ENCODE peak calls at places on chromosomes 12 and 14, in nine cellular contexts. One of them, this sample, is unnamed.

GRCh38 chr14:27553820-27554219 is 956.0 kb upstream of the NOVA1 start:
- DNase-seq in erythroblast: no peak
- DNase-seq in foreskin fibroblast: no peak
- DNase-seq in fibroblast of mammary gland: peak
- DNase-seq in amygdala: no peak
- DNase-seq in NCI-H1417 treated with DMSO at 0.1 percent for 48 hours: no peak
- DNase-seq in iris pigment epithelial cell: no peak
- DNase-seq in GM10248: no peak
- DNase-seq in AG08395: no peak
- DNase-seq in this sample: no peak

GRCh38 chr12:117412465-117413190 is 51.2 kb upstream of the NOS1 start:
- DNase-seq in iris pigment epithelial cell: no peak
- DNase-seq in GM10248: no peak
- DNase-seq in fibroblast of mammary gland: no peak
- DNase-seq in amygdala: no peak
- DNase-seq in AG08395: no peak
- DNase-seq in NCI-H1417 treated with DMSO at 0.1 percent for 48 hours: no peak
- DNase-seq in foreskin fibroblast: no peak
- DNase-seq in erythroblast: no peak
- DNase-seq in this sample: no peak

GRCh38 chr12:127688901-127689428 is 578.0 kb upstream of the TMEM132C start:
- DNase-seq in AG08395: no peak
- DNase-seq in foreskin fibroblast: no peak
- DNase-seq in erythroblast: no peak
- DNase-seq in GM10248: no peak
- DNase-seq in amygdala: no peak
- DNase-seq in iris pigment epithelial cell: no peak
- DNase-seq in NCI-H1417 treated with DMSO at 0.1 percent for 48 hours: no peak
- DNase-seq in fibroblast of mammary gland: no peak
- DNase-seq in this sample: no peak

GRCh38 chr14:67856806-67857205 is 37.2 kb downstream of the RAD51B start:
- DNase-seq in AG08395: peak
- DNase-seq in NCI-H1417 treated with DMSO at 0.1 percent for 48 hours: no peak
- DNase-seq in foreskin fibroblast: no peak
- DNase-seq in iris pigment epithelial cell: peak
- DNase-seq in GM10248: no peak
- DNase-seq in erythroblast: no peak
- DNase-seq in fibroblast of mammary gland: no peak
- DNase-seq in amygdala: no peak
- DNase-seq in this sample: no peak

GRCh38 chr14:80356413-80356812 is 145.1 kb upstream of the DIO2 start:
- DNase-seq in amygdala: no peak
- DNase-seq in GM10248: no peak
- DNase-seq in foreskin fibroblast: peak
- DNase-seq in NCI-H1417 treated with DMSO at 0.1 percent for 48 hours: peak
- DNase-seq in iris pigment epithelial cell: peak
- DNase-seq in fibroblast of mammary gland: peak
- DNase-seq in AG08395: no peak
- DNase-seq in erythroblast: no peak
- DNase-seq in this sample: no peak

GRCh38 chr12:53500119-53500775 is 836 bp upstream of the TARBP2 start:
- DNase-seq in NCI-H1417 treated with DMSO at 0.1 percent for 48 hours: no peak
- DNase-seq in fibroblast of mammary gland: peak
- DNase-seq in iris pigment epithelial cell: peak
- DNase-seq in AG08395: peak
- DNase-seq in amygdala: no peak
- DNase-seq in GM10248: no peak
- DNase-seq in foreskin fibroblast: peak
- DNase-seq in erythroblast: peak
- DNase-seq in this sample: no peak

GRCh38 chr12:94082690-94083089 is 65.7 kb upstream of the PLXNC1 start:
- DNase-seq in amygdala: no peak
- DNase-seq in fibroblast of mammary gland: no peak
- DNase-seq in NCI-H1417 treated with DMSO at 0.1 percent for 48 hours: no peak
- DNase-seq in erythroblast: no peak
- DNase-seq in foreskin fibroblast: no peak
- DNase-seq in AG08395: no peak
- DNase-seq in iris pigment epithelial cell: no peak
- DNase-seq in GM10248: no peak
- DNase-seq in this sample: no peak

GRCh38 chr12:127636881-127637280 is 630.1 kb upstream of the TMEM132C start:
- DNase-seq in erythroblast: no peak
- DNase-seq in AG08395: no peak
- DNase-seq in GM10248: no peak
- DNase-seq in foreskin fibroblast: no peak
- DNase-seq in iris pigment epithelial cell: no peak
- DNase-seq in amygdala: no peak
- DNase-seq in NCI-H1417 treated with DMSO at 0.1 percent for 48 hours: no peak
- DNase-seq in fibroblast of mammary gland: no peak
- DNase-seq in this sample: no peak

GRCh38 chr12:116432321-116432750 is 126.8 kb upstream of the MAP1LC3B2 start:
- DNase-seq in iris pigment epithelial cell: peak
- DNase-seq in GM10248: no peak
- DNase-seq in erythroblast: no peak
- DNase-seq in fibroblast of mammary gland: peak
- DNase-seq in NCI-H1417 treated with DMSO at 0.1 percent for 48 hours: no peak
- DNase-seq in AG08395: no peak
- DNase-seq in amygdala: no peak
- DNase-seq in foreskin fibroblast: peak
- DNase-seq in this sample: no peak

GRCh38 chr12:53004178-53004577 is 2.1 kb upstream of the EIF4B start:
- DNase-seq in foreskin fibroblast: peak
- DNase-seq in iris pigment epithelial cell: peak
- DNase-seq in GM10248: no peak
- DNase-seq in amygdala: no peak
- DNase-seq in erythroblast: no peak
- DNase-seq in fibroblast of mammary gland: peak
- DNase-seq in AG08395: no peak
- DNase-seq in NCI-H1417 treated with DMSO at 0.1 percent for 48 hours: no peak
- DNase-seq in this sample: no peak

This sample was measured in amniotic stem cell.